ENCODE peak calls at places on chromosomes 12 and 14, in six cellular contexts. B, M, F, J, X and O are unnamed samples.

GRCh38 chr14:51860164-51860835 is at the start of gene GNG2:
- DNase-seq in F (peak), X (peak), B (peak), M (no peak), J (peak), O (peak)

GRCh38 chr12:29212682-29213397 is 63.8 kb downstream of the FAR2 start:
- DNase-seq in B (no peak), J (no peak), X (no peak), M (no peak), F (peak), O (no peak)

GRCh38 chr12:123696209-123696608 is 15.9 kb upstream of the ATP6V0A2 start:
- DNase-seq in M (no peak), B (no peak), X (no peak), F (no peak), J (no peak), O (no peak)

GRCh38 chr12:26680724-26681455 is 152.1 kb downstream of the ITPR2 start:
- DNase-seq in J (peak), F (peak), X (no peak), M (no peak), B (no peak), O (no peak)

GRCh38 chr14:51787352-51787751 is 73.1 kb upstream of the GNG2 start:
- DNase-seq in X (no peak), B (no peak), M (no peak), F (no peak), J (no peak), O (no peak)

GRCh38 chr14:61080591-61081010 is 99.6 kb downstream of the SLC38A6 start:
- DNase-seq in J (peak), F (peak), B (no peak), X (no peak), M (peak), O (peak)

GRCh38 chr14:89214221-89214965 is 202.6 kb downstream of the FOXN3 start:
- DNase-seq in X (peak), M (no peak), J (peak), B (peak), F (no peak), O (no peak)

GRCh38 chr14:61188936-61189808 is 92.0 kb downstream of the TMEM30B start:
- DNase-seq in F (peak), M (no peak), J (peak), B (peak), X (peak), O (peak)

GRCh38 chr12:110266381-110266909 is 14.6 kb upstream of the ATP2A2 start:
- DNase-seq in F (no peak), J (no peak), B (no peak), X (no peak), M (no peak), O (no peak)

GRCh38 chr12:123471374-123472068 is 13.6 kb downstream of the SNRNP35 start:
- DNase-seq in B (no peak), X (no peak), F (peak), M (peak), J (peak), O (no peak)

GRCh38 chr12:23640754-23641153 is 308.7 kb downstream of the SOX5 start:
- DNase-seq in X (no peak), F (no peak), B (no peak), M (no peak), J (no peak), O (no peak)

GRCh38 chr14:25615174-25615573 is 565.2 kb upstream of the STXBP6 start:
- DNase-seq in X (no peak), B (no peak), M (no peak), J (no peak), F (no peak), O (no peak)

GRCh38 chr12:88639361-88639760 is 59.1 kb upstream of the KITLG start:
- DNase-seq in J (peak), X (no peak), B (no peak), M (no peak), F (peak), O (no peak)

GRCh38 chr12:89708793-89709156 is at the start of gene ATP2B1:
- DNase-seq in F (peak), J (peak), M (no peak), B (peak), X (peak), O (peak)

GRCh38 chr14:75967866-75968265 is 13.9 kb downstream of the TGFB3 start:
- DNase-seq in J (no peak), F (no peak), M (no peak), B (no peak), X (no peak), O (no peak)

GRCh38 chr12:42789808-42790760 is 200.5 kb upstream of the PRICKLE1 start:
- DNase-seq in B (no peak), F (no peak), J (peak), X (no peak), M (no peak), O (no peak)

GRCh38 chr12:58915634-58916033 is 4.7 kb downstream of the LRIG3 start:
- DNase-seq in M (no peak), J (peak), X (no peak), F (peak), B (no peak), O (no peak)

GRCh38 chr14:102922490-102923200 is at the start of gene AMN:
- DNase-seq in M (no peak), X (no peak), F (no peak), B (peak), J (no peak), O (peak)

GRCh38 chr12:104615048-104615561 is 158.4 kb downstream of the CHST11 start:
- DNase-seq in B (no peak), J (peak), X (peak), F (no peak), M (no peak), O (no peak)

GRCh38 chr14:22848391-22849164 is 12.2 kb downstream of the MMP14 start:
- DNase-seq in X (peak), B (peak), F (peak), J (peak), M (no peak), O (no peak)

GRCh38 chr12:19915392-19916192 is 452.7 kb upstream of the PDE3A start:
- DNase-seq in M (no peak), J (peak), F (peak), X (no peak), B (no peak), O (peak)

GRCh38 chr12:56151672-56152131 is 685 bp upstream of the MYL6B start:
- DNase-seq in F (peak), J (no peak), M (no peak), X (peak), B (peak), O (peak)

GRCh38 chr12:53049582-53050318 is at the start of gene TNS2:
- DNase-seq in M (no peak), B (peak), F (peak), J (peak), X (peak), O (no peak)

GRCh38 chr12:49582201-49582600 is 14.3 kb upstream of the MCRS1 start:
- DNase-seq in X (no peak), M (no peak), J (no peak), F (no peak), B (no peak), O (peak)

DNA sequence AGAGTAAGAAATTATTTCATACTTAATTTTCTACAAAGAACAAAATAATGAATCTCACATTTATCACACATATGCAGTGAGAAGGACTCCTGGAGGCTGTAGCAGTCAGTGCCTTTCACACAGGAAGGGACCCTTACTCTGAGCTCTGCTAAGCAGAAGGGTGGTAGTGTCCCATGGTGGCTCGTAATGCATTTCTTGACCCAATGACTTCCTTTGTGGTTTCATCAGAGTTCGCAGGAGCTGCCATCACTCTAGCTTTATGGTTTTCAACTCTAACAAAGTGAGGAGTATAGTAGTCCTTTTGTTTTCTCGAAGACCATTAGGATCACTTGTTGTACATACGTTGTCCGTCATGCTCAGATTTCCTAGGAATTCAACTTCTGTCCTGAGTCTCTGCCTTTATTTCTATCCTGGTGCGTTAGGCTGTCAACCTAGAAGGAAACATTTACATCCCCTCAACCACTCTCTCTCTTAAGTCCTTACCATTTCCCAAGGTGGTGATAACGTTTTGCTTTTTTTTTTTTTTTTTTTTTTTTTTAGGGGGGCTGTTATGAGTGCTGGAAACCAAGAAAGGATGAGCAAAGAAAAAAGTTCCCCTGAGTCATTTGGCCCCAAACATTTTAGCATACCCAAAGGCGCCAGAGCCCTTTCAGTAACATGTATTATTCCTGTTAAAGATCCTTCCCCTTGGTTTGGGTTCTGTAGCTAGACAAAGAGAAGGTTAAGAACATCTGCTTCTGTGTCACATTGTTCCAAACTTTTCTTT is 37.2 kb downstream of the GABARAPL1 start:
- DNase-seq in M (no peak), X (no peak), F (no peak), B (no peak), J (no peak), O (peak)
- TF ChIP-seq CTCF in M (no peak), X (no peak), F (no peak), B (no peak), J (no peak), O (no peak)

DNA sequence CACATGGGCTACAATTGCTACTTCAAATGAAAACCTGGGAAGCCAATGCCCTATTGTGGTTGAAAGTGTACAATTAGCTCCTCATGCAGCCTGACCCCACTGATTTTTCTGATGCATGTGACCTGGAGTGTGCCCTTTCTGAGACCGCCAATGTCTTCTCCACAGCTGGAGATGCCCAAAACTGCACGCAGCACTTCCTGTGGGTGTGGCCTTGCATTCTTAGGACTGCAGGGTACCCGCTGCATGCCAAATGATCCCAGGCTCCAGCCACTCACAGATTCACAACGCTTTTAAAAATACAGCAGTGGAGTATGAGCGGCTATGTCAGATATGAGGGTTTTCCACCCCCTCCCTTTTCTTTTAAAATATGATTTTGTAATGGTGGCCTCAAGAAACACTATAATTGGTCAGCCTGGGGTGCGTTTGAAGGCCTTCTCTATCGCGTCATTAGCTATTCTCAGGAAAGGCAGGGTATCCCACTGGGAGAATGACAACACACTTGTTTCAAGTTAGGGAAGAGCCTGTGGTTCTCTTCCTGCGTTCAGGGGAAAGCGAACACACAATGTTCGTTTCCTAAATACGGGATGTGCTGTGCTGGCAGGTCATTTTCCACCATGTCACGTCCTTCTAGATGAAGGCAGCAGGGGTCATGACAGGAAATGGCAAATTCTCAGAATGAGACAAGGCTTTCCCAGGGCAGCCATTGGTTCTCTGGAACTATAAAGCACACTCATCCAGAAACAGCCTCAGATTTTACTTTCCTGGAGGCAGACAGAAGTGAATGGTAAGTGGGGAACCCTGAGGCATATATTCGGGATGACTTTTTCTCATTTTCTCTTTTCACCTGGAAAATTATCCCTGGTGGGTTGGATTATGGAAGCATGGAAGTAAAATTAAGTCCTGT is at the start of gene APOLD1:
- DNase-seq in X (peak), B (no peak), F (peak), M (no peak), J (no peak), O (peak)
- H3K4me3 ChIP-seq in X (peak), B (peak), F (peak), M (peak), J (peak), O (peak)

DNA sequence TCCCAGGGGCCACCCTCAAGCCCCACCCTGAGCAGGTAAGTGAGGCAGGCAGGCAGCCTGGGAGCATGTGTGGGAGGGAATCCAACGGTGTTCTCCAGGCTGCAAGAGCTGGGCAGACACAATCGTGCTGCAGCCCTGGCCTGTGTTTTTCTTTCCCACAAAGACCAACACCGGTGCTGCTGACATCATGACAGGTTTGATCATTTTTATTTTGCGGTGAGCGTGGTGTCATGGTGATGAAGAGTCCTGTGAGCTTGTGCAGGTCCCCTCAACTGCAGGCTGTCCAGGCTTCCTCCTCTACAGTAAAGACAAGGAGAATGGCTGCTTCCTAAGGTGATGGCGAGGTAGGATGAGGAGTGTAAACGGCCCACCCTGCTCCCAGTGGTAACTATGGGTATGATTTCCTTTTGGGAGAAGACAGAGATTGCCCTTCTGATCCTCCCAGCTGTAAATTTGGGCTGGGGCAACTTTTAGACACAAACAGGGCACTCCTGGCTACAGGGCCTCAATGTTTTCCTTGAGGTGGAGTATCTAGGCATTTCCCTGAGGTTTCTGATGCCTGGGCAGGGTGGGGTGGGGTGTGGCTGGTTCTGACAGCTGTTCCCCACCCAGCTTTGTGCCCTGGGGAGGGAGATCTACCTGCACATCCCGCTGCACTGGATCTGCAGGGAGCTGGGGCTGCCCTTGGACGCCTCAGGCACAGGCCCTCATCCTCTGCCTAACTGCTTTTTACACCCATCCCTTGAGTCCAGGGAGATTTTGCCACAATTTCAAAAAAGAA is 109.1 kb downstream of the VCPKMT start:
- DNase-seq in J (no peak), B (no peak), M (no peak), X (peak), F (no peak), O (no peak)
- TF ChIP-seq CTCF in J (no peak), B (no peak), M (no peak), X (no peak), F (no peak), O (no peak)

DNA sequence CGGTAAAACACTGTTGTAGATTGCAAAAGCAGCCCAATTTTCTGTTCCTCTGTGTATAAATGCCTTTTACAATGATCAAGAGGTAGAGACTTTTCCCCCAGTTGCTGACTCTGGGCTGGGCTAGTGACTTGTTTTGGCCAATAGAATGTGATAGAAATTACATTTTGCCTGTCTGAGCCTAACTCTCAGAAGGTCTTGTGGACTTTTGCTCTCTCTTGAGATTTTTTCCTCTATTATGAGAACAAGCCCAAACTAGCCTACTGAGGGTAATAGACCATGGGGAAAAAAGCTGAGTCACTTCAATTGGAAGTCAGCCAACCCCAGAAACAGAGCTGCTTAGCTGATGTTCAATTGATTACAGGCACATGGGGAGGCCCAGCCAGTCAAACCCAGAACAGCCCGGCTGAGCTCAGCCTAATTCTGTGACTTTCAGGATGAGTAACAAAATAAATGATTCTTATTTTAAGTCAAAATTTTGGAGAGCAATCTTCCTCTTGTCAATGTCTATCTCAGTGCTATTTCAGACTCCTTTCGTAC is 61.4 kb downstream of the MYF5 start:
- DNase-seq in X (peak), B (no peak), M (peak), F (peak), J (peak), O (peak)
- H3K4me3 ChIP-seq in X (no peak), B (no peak), M (no peak), F (no peak), J (no peak), O (peak)

GRCh38 chr12:132152921-132153321 is 8.7 kb downstream of the NOC4L start:
- DNase-seq in M (no peak), F (no peak), J (no peak), X (no peak), B (peak), O (no peak)

GRCh38 chr12:132154341-132154761 is 10.1 kb downstream of the NOC4L start:
- DNase-seq in X (no peak), B (peak), J (no peak), M (no peak), F (no peak), O (no peak)

GRCh38 chr12:132152411-132152821 is 8.2 kb downstream of the NOC4L start:
- DNase-seq in X (no peak), F (no peak), M (no peak), J (no peak), B (no peak), O (no peak)

GRCh38 chr12:132154941-132155770 is 10.9 kb downstream of the NOC4L start:
- DNase-seq in J (no peak), M (no peak), F (no peak), B (peak), X (no peak), O (peak)

GRCh38 chr12:132153501-132154340 is 9.5 kb downstream of the NOC4L start:
- DNase-seq in X (no peak), B (peak), J (peak), M (peak), F (peak), O (peak)
- TF ChIP-seq CTCF in X (peak), B (peak), J (peak), M (peak), F (peak), O (peak)